ENCODE peak calls at places on chromosomes 5 and 9, in nine cellular contexts. S, B, F, K, P, L, V, Z and T are unnamed samples. For H3K27me3, the result is how much of the 10 kb centered on the place peaks cover.

GRCh38 chr5:82605441-82605973 is 327.4 kb upstream of the RPS23 start:
- DNase-seq in L (no peak), B (no peak), V (no peak), K (no peak), Z (no peak), S (no peak), P (peak), F (no peak), T (no peak)

GRCh38 chr5:157143127-157143959 is 678 bp upstream of the MED7 start:
- DNase-seq in K (peak), V (no peak), S (peak), F (peak), B (no peak), P (peak), L (no peak), Z (peak), T (peak)

GRCh38 chr9:89021154-89021803 is 30.0 kb downstream of the S1PR3 start:
- DNase-seq in K (peak), V (no peak), L (peak), P (no peak), F (no peak), B (no peak), S (peak), Z (no peak), T (no peak)

GRCh38 chr5:154857534-154858250 is 735 bp upstream of the CNOT8 start:
- DNase-seq in P (peak), Z (peak), L (peak), F (peak), S (peak), V (peak), B (peak), K (peak), T (peak)

GRCh38 chr9:135914921-135915320 is 7.6 kb upstream of the CAMSAP1 start:
- DNase-seq in B (no peak), P (no peak), Z (peak), F (no peak), K (no peak), L (peak), V (no peak), S (peak), T (no peak)

GRCh38 chr5:72290356-72291133 is 29.5 kb downstream of the MRPS27 start:
- DNase-seq in F (no peak), K (no peak), V (no peak), P (no peak), B (no peak), Z (no peak), L (peak), S (no peak), T (no peak)

GRCh38 chr5:170293273-170293672 is 4.3 kb downstream of the LCP2 start:
- DNase-seq in F (peak), P (peak), V (no peak), L (no peak), B (no peak), K (no peak), Z (peak), S (no peak), T (no peak)

GRCh38 chr9:131813116-131813515 is 73.2 kb upstream of the RAPGEF1 start:
- DNase-seq in L (peak), Z (no peak), B (no peak), K (no peak), S (peak), F (no peak), P (no peak), V (no peak), T (no peak)

GRCh38 chr9:133135193-133135745 is 14.2 kb upstream of the RALGDS start:
- DNase-seq in P (peak), Z (peak), V (peak), L (peak), B (no peak), K (peak), S (peak), F (peak), T (no peak)

GRCh38 chr5:145978672-145979071 is 42.3 kb downstream of the SH3RF2 start:
- DNase-seq in F (no peak), S (no peak), L (no peak), K (no peak), Z (no peak), P (no peak), V (no peak), B (no peak), T (no peak)

GRCh38 chr9:97601228-97601898 is 31.8 kb downstream of the TSTD2 start:
- DNase-seq in Z (no peak), B (no peak), S (no peak), L (no peak), V (no peak), P (no peak), K (no peak), F (no peak), T (no peak)
- H3K27me3 ChIP-seq in Z (under half), B (under half), S (under half), L (under half), V (under half), P (under half), K (under half), F (under half), T (under half)

DNA sequence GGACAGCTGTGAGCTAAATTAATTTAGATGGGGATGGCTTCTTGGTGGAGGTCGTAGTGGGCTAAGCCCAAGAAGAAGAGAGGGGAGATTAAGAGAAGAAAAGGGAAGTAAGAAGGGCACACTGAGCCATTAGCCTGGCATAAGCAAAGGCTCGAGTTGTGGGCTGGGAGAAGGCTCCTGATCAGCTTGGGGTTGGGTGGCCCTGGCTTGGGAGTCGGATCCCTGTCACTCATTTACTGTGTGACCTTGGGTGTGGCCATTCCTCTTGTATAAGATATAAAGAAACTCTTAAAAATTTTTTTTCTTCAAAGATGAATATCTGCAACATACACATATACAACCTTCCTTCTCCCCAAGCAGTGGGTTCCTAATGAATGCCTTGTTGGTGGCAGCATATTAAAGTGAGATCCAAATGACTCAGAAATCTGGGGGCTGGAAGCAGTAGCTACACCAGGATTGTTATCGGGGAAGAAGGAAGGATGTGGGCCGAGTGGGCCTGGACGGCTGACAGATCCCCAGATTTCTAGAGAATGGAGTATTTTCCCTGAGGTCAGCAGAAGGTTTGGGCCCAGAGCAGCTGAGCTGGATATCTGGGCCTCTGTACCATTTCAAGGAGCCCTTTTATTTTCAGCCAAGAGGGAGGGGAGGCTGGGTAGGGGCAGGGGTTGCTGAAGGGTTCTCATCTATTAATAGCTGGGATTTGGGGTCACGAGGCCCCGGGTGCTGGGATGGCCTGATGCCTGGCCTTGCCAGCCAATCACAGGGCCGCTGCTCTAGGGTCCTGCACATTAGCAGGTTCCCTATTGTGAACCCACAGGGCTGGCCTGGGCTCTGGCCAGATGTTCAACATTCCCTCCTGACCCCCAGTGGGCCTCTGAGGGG is 52.1 kb downstream of the PPARGC1B start:
- DNase-seq in Z (no peak), S (peak), L (no peak), K (peak), B (no peak), F (no peak), V (peak), P (no peak), T (no peak)
- H3K4me3 ChIP-seq in Z (no peak), S (no peak), L (no peak), K (no peak), B (no peak), F (no peak), V (no peak), P (no peak), T (no peak)

GRCh38 chr9:81690251-81690851 is 1.0 kb upstream of the TLE1 start:
- DNase-seq in Z (peak), V (no peak), P (no peak), F (no peak), S (peak), L (no peak), B (peak), K (peak), T (peak)
- H3K27me3 ChIP-seq in Z (under half), V (under half), P (under half), F (under half), S (under half), L (under half), B (under half), K (under half), T (under half)

DNA sequence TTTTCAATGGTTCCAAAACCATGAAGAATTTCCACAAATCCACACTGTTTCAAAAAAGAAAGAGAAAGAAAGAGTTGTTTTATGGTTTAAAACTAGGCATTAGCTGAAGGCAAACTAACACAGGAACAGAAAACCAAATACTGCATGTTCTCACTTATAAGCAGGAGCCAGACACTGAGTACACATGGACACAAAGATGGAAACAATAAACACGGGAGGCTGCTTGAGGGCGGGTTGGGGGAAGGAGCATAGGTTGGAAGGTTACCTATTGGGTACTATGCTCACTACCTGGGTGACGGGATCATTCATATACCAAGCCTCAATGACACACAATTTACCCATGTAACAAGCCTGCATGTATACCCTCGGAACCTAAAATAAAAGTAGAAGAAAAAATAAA is 45.0 kb downstream of the SEMA6A start:
- DNase-seq in S (no peak), L (no peak), P (no peak), K (no peak), Z (no peak), B (no peak), F (no peak), V (no peak), T (no peak)
- H3K4me3 ChIP-seq in S (no peak), L (no peak), P (no peak), K (no peak), Z (no peak), B (peak), F (no peak), V (no peak), T (no peak)

DNA sequence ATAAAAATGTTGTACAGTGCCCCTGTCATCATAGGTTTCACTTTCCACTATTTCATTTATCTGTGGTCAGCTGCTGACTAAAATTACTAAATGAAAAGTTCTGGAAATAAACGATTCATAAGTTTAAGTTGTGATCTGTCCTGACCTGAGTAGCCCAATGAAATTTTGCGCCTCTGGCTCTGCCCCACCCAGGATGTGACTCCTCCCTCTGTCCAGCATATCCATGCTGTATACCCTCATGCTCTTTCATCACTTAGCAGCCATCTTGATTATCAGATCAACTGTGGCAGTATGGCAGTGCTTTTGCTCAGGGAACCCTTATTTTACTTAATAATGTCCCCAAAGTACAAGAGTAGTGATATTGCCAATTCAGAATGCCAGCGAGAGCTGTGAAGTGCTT is 97.3 kb downstream of the STARD4 start:
- DNase-seq in P (no peak), V (no peak), B (no peak), L (no peak), S (no peak), K (no peak), F (no peak), Z (no peak), T (no peak)
- H3K27me3 ChIP-seq in P (under half), V (under half), B (under half), L (under half), S (under half), K (under half), F (under half), Z (under half), T (under half)

DNA sequence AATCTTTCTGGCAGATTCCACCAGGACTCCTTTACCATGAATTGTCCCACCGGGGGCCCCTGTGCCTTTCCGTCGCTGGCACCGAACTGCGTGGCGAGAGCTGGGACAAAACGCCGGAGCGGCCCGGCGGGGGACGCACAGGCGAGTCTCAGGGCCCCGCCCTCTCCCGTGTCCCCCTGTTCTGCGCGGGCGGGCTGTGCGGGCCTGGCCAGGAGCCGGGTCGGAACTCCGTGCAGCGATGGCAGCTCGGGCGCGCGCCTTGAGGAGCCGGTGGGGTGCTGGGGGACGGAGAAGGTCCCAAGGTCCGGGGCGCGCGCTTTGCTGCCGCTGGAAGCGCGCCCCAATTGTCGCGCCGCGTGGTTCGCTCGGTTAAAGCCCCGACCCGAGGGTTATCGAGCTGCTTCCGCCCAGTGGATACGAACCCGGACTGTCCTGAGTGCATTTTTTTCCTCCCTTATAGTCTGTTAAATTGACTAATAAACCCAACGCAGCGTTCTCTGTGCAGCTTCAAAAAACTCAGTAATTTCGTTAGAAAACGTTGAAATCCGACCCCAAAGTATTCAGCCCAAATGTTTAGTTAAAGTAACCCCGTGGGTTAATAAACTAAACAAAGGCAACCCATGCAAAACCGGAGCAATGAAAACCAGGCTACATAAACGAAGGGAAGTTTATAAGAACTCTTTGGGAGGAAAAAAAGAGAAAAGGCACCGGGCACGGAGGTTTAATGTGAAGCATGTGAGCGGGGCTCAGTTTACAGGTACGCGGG is 125.4 kb downstream of the TMEM174 start:
- DNase-seq in P (no peak), B (peak), L (peak), S (no peak), V (peak), Z (no peak), K (no peak), F (no peak), T (peak)
- H3K4me3 ChIP-seq in P (no peak), B (peak), L (peak), S (peak), V (no peak), Z (no peak), K (no peak), F (no peak), T (peak)

DNA sequence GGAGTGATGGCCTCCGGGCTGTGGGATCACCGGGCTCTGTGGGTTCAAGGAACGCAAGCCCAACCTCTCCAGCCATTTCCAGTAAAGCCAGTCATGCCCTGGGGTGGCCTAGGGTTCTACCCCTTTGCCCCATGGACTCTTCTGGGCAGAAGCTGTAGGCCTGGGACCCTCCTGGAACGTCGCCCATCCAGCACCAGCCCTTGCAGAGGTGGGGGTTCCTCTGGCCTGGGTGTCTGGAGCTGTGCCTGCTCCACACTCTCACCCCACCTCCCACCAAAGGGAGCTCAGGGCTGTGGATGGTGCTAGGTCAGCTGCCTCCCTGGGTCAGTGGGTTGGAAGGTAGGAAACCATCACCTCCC is 1.4 kb upstream of the SLC12A7 start:
- DNase-seq in B (no peak), V (peak), L (no peak), F (no peak), Z (no peak), P (no peak), S (no peak), K (no peak), T (no peak)
- H3K27me3 ChIP-seq in B (under half), V (under half), L (under half), F (under half), Z (under half), P (under half), S (under half), K (under half), T (under half)

GRCh38 chr5:110900829-110901228 is 162.0 kb downstream of the SLC25A46 start:
- DNase-seq in S (peak), P (no peak), Z (no peak), F (no peak), K (no peak), L (peak), B (no peak), V (no peak), T (no peak)
- H3K4me3 ChIP-seq in S (no peak), P (no peak), Z (no peak), F (no peak), K (no peak), L (peak), B (no peak), V (no peak), T (no peak)

GRCh38 chr5:44542470-44542869 is 153.2 kb upstream of the FGF10 start:
- DNase-seq in B (no peak), Z (no peak), K (no peak), P (no peak), S (no peak), L (peak), F (no peak), V (no peak), T (no peak)

GRCh38 chr5:44536650-44537260 is 147.5 kb upstream of the FGF10 start:
- DNase-seq in S (peak), Z (no peak), V (no peak), L (peak), P (no peak), B (peak), K (no peak), F (no peak), T (peak)

DNA sequence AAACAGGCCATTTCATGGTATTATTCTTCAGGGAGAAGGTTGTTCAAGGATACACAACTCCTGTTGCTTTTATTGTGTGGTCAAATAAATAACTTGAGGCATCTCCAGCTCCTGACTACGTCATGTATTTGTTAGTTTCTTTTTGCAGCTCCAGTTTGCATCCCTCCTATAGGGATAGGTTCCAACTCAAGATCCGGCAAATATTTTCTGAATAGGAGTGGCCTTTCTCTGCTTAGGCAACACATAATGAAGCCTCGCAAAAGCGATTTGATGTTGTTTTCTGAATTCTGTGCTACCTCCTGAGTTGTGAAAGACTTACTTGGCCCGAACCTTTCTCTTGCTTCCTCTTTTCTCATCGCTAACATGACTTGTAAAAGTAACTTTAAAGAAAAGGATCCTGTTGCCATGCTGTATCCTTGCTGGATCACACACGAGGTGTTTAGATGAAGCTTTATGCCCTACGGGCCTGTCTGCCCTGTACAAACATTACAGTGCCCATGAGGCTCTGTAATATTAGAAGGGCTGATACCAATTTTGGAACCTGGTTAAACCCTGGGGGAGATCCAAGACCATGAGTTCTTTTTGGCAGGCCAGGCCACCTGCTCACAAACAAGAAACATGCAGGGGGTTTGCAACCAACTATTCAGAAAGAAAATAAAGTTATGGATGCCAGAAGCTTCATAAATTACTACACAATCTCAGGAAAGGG is 149.8 kb upstream of the FGF10 start:
- DNase-seq in L (no peak), P (no peak), V (no peak), Z (no peak), K (no peak), S (peak), F (no peak), B (no peak), T (no peak)
- H3K27me3 ChIP-seq in L (under half), P (under half), V (under half), Z (under half), K (under half), S (half or more), F (under half), B (under half), T (under half)